ENCODE peak calls at places on chromosome 16, in seven cellular contexts. One of them, this sample, is unnamed.

GRCh38 chr16:86355951-86356350 is 154.4 kb upstream of the FOXF1 start:
- DNase-seq in endothelial cell of umbilical vein: no peak
- DNase-seq in lower leg skin: no peak
- DNase-seq in bronchial epithelial cell: no peak
- DNase-seq in tibial artery: no peak
- DNase-seq in prostate gland: no peak
- DNase-seq in kidney epithelial cell: no peak
- DNase-seq in this sample: no peak

GRCh38 chr16:86554599-86554916 is 477 bp downstream of the MTHFSD start:
- DNase-seq in tibial artery: no peak
- DNase-seq in bronchial epithelial cell: no peak
- DNase-seq in prostate gland: no peak
- DNase-seq in kidney epithelial cell: no peak
- DNase-seq in lower leg skin: no peak
- DNase-seq in endothelial cell of umbilical vein: peak
- DNase-seq in this sample: no peak

GRCh38 chr16:2515180-2515803 is 1.5 kb downstream of the ATP6V0C start:
- DNase-seq in tibial artery: no peak
- DNase-seq in endothelial cell of umbilical vein: no peak
- DNase-seq in kidney epithelial cell: no peak
- DNase-seq in prostate gland: no peak
- DNase-seq in lower leg skin: no peak
- DNase-seq in bronchial epithelial cell: no peak
- DNase-seq in this sample: no peak

GRCh38 chr16:50674831-50675230 is 6.3 kb downstream of the SNX20 start:
- DNase-seq in endothelial cell of umbilical vein: no peak
- DNase-seq in bronchial epithelial cell: no peak
- DNase-seq in kidney epithelial cell: no peak
- DNase-seq in lower leg skin: no peak
- DNase-seq in prostate gland: no peak
- DNase-seq in tibial artery: no peak
- DNase-seq in this sample: no peak

GRCh38 chr16:70472786-70473433 is 18.5 kb downstream of the FCSK start:
- DNase-seq in prostate gland: no peak
- DNase-seq in bronchial epithelial cell: no peak
- DNase-seq in endothelial cell of umbilical vein: no peak
- DNase-seq in lower leg skin: no peak
- DNase-seq in tibial artery: no peak
- DNase-seq in kidney epithelial cell: no peak
- DNase-seq in this sample: no peak

GRCh38 chr16:10833271-10833670 is 14.7 kb upstream of the TVP23A start:
- DNase-seq in endothelial cell of umbilical vein: no peak
- DNase-seq in lower leg skin: no peak
- DNase-seq in kidney epithelial cell: no peak
- DNase-seq in bronchial epithelial cell: no peak
- DNase-seq in tibial artery: no peak
- DNase-seq in prostate gland: no peak
- DNase-seq in this sample: no peak

GRCh38 chr16:17921357-17921978 is 415.1 kb downstream of the NPIPA8 start:
- DNase-seq in prostate gland: peak
- DNase-seq in endothelial cell of umbilical vein: no peak
- DNase-seq in kidney epithelial cell: no peak
- DNase-seq in lower leg skin: no peak
- DNase-seq in tibial artery: no peak
- DNase-seq in bronchial epithelial cell: peak
- DNase-seq in this sample: no peak

GRCh38 chr16:50533317-50533716 is 14.9 kb upstream of the NKD1 start:
- DNase-seq in prostate gland: no peak
- DNase-seq in lower leg skin: no peak
- DNase-seq in tibial artery: no peak
- DNase-seq in kidney epithelial cell: no peak
- DNase-seq in endothelial cell of umbilical vein: no peak
- DNase-seq in bronchial epithelial cell: no peak
- DNase-seq in this sample: no peak

GRCh38 chr16:23235176-23235575 is 52.6 kb downstream of the SCNN1G start:
- DNase-seq in kidney epithelial cell: no peak
- DNase-seq in lower leg skin: no peak
- DNase-seq in bronchial epithelial cell: no peak
- DNase-seq in prostate gland: no peak
- DNase-seq in endothelial cell of umbilical vein: no peak
- DNase-seq in tibial artery: no peak
- DNase-seq in this sample: no peak

GRCh38 chr16:4338712-4339299 is 12.3 kb downstream of the PAM16 start:
- DNase-seq in prostate gland: no peak
- DNase-seq in endothelial cell of umbilical vein: no peak
- DNase-seq in bronchial epithelial cell: no peak
- DNase-seq in kidney epithelial cell: no peak
- DNase-seq in lower leg skin: no peak
- DNase-seq in tibial artery: no peak
- DNase-seq in this sample: no peak

GRCh38 chr16:20323591-20324117 is 3.7 kb downstream of the GP2 start:
- DNase-seq in lower leg skin: no peak
- DNase-seq in bronchial epithelial cell: no peak
- DNase-seq in prostate gland: no peak
- DNase-seq in endothelial cell of umbilical vein: no peak
- DNase-seq in tibial artery: no peak
- DNase-seq in kidney epithelial cell: no peak
- DNase-seq in this sample: no peak

GRCh38 chr16:82741073-82741615 is 114.4 kb downstream of the CDH13 start:
- DNase-seq in lower leg skin: no peak
- DNase-seq in kidney epithelial cell: no peak
- DNase-seq in bronchial epithelial cell: peak
- DNase-seq in endothelial cell of umbilical vein: no peak
- DNase-seq in tibial artery: no peak
- DNase-seq in prostate gland: no peak
- DNase-seq in this sample: no peak

GRCh38 chr16:48089053-48089792 is 66.6 kb downstream of the ABCC12 start:
- DNase-seq in bronchial epithelial cell: no peak
- DNase-seq in lower leg skin: no peak
- DNase-seq in prostate gland: no peak
- DNase-seq in tibial artery: no peak
- DNase-seq in endothelial cell of umbilical vein: no peak
- DNase-seq in kidney epithelial cell: no peak
- DNase-seq in this sample: no peak

GRCh38 chr16:57091200-57091989 is 988 bp upstream of the CPNE2 start:
- DNase-seq in kidney epithelial cell: peak
- DNase-seq in lower leg skin: no peak
- DNase-seq in tibial artery: peak
- DNase-seq in bronchial epithelial cell: peak
- DNase-seq in prostate gland: no peak
- DNase-seq in endothelial cell of umbilical vein: peak
- DNase-seq in this sample: no peak

GRCh38 chr16:69399361-69399760 is 13.6 kb upstream of the TERF2 start:
- DNase-seq in tibial artery: no peak
- DNase-seq in bronchial epithelial cell: peak
- DNase-seq in prostate gland: no peak
- DNase-seq in endothelial cell of umbilical vein: peak
- DNase-seq in kidney epithelial cell: no peak
- DNase-seq in lower leg skin: no peak
- DNase-seq in this sample: no peak

GRCh38 chr16:87201052-87201451 is 116.1 kb downstream of the C16orf95 start:
- DNase-seq in endothelial cell of umbilical vein: peak
- DNase-seq in bronchial epithelial cell: peak
- DNase-seq in tibial artery: peak
- DNase-seq in lower leg skin: peak
- DNase-seq in kidney epithelial cell: peak
- DNase-seq in prostate gland: no peak
- DNase-seq in this sample: peak

GRCh38 chr16:50588276-50588675 is 40.1 kb downstream of the NKD1 start:
- DNase-seq in tibial artery: no peak
- DNase-seq in prostate gland: no peak
- DNase-seq in kidney epithelial cell: no peak
- DNase-seq in bronchial epithelial cell: no peak
- DNase-seq in lower leg skin: no peak
- DNase-seq in endothelial cell of umbilical vein: no peak
- DNase-seq in this sample: no peak

GRCh38 chr16:30670072-30670824 is 12.0 kb downstream of the FBRS start:
- DNase-seq in bronchial epithelial cell: no peak
- DNase-seq in prostate gland: no peak
- DNase-seq in kidney epithelial cell: no peak
- DNase-seq in lower leg skin: no peak
- DNase-seq in tibial artery: no peak
- DNase-seq in endothelial cell of umbilical vein: no peak
- DNase-seq in this sample: no peak

GRCh38 chr16:72889616-72890235 is 158.2 kb downstream of the ZFHX3 start:
- DNase-seq in bronchial epithelial cell: no peak
- DNase-seq in kidney epithelial cell: no peak
- DNase-seq in endothelial cell of umbilical vein: no peak
- DNase-seq in lower leg skin: no peak
- DNase-seq in tibial artery: no peak
- DNase-seq in prostate gland: no peak
- DNase-seq in this sample: no peak

GRCh38 chr16:84949776-84950436 is 61.4 kb downstream of the ZDHHC7 start:
- DNase-seq in prostate gland: no peak
- DNase-seq in kidney epithelial cell: no peak
- DNase-seq in lower leg skin: no peak
- DNase-seq in bronchial epithelial cell: no peak
- DNase-seq in endothelial cell of umbilical vein: no peak
- DNase-seq in tibial artery: no peak
- DNase-seq in this sample: no peak

DNA sequence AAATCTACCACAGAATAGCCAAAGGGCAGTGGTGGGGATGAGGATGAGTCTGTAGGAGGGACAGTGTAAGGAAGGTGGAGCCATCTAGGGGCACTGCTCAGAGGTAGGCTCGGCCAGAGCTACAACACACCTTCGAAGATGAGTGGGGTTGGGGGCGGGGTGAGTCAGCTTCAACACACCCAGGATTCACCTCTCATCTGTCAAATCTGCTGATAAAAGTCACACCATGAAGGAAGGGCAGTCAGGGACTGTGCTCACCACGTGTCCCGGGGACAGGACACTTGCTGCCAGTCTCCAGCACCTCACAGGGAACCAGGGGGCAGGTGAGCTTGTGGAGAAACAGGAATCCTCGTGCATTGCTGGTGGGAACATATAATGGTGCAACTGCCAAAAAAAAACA is 133.3 kb downstream of the ANKRD11 start:
- DNase-seq in tibial artery: no peak
- DNase-seq in lower leg skin: no peak
- DNase-seq in bronchial epithelial cell: peak
- DNase-seq in kidney epithelial cell: no peak
- DNase-seq in endothelial cell of umbilical vein: no peak
- DNase-seq in prostate gland: no peak
- DNase-seq in this sample: no peak
- TF ChIP-seq CTCF in tibial artery: no peak
- TF ChIP-seq CTCF in lower leg skin: no peak
- TF ChIP-seq CTCF in bronchial epithelial cell: peak
- TF ChIP-seq CTCF in kidney epithelial cell: no peak
- TF ChIP-seq CTCF in endothelial cell of umbilical vein: no peak
- TF ChIP-seq CTCF in prostate gland: no peak
- TF ChIP-seq CTCF in this sample: peak

DNA sequence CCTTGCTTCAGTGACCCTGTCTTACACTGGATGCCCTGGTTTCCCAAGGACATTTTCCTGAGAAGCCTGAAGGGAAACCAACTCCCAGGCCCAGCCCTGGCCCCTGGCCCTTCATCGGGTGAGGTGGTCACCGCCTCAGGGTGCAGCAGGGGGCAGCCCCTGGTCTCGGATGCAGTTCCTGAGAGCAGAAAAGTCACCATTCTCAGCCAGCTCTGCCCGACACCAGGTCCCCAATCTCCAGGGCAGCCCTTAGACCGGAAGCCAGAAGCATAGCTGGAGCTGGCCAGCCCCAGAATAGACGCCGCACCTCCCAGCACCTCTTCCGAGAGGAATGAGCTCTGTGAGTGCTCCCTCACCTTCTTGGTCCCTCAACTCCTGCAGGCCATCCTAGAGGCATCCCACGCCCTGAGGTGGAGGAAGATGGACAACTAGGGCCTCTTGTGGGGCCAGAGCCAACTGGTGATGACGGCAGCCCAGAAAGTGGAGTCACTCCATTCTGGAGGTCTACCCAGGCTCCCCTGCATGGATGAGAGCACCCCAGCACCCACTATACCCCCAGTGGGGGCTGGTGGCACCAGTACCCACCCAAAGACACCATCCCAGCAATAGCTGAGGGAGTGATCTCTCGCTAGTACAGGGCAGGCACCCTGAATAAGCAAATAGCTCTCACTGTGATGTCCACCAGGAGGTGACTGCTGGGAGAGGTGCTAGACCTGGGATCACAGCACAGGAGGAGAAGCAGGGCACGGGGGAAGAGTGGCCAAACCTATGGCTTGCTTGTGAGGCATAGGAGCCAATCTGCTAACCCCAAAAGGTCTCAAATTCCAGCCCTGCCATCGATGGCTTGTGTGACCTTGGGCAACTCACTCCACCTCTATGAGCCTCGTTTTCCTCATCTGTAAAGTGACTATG is 56.2 kb downstream of the TK2 start:
- DNase-seq in kidney epithelial cell: no peak
- DNase-seq in lower leg skin: no peak
- DNase-seq in tibial artery: peak
- DNase-seq in endothelial cell of umbilical vein: no peak
- DNase-seq in bronchial epithelial cell: no peak
- DNase-seq in prostate gland: no peak
- DNase-seq in this sample: no peak
- H3K4me3 ChIP-seq in kidney epithelial cell: no peak
- H3K4me3 ChIP-seq in lower leg skin: no peak
- H3K4me3 ChIP-seq in tibial artery: no peak
- H3K4me3 ChIP-seq in endothelial cell of umbilical vein: no peak
- H3K4me3 ChIP-seq in bronchial epithelial cell: no peak
- H3K4me3 ChIP-seq in prostate gland: no peak
- H3K4me3 ChIP-seq in this sample: no peak

DNA sequence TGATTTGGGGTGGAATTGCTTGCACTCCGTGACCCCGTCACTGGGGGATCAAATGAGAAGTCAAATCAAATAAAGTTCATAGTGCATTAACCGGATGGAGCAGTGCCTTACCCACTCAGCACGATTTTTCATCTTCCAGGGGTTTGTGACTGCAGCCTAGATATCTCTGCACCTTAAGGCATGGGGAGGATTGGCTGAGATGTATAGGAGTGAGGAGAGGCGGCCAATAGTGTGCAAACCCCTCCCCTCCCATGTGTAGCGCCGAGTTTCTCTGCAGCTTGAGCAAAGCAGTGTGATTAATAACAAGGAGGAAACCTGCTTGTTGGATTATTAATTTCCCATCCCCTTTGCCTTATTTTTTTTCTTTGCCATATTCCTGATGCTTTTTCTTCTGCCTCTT is 89.8 kb downstream of the RBFOX1 start:
- DNase-seq in lower leg skin: no peak
- DNase-seq in kidney epithelial cell: no peak
- DNase-seq in tibial artery: no peak
- DNase-seq in bronchial epithelial cell: no peak
- DNase-seq in endothelial cell of umbilical vein: no peak
- DNase-seq in prostate gland: no peak
- DNase-seq in this sample: no peak
- TF ChIP-seq CTCF in lower leg skin: no peak
- TF ChIP-seq CTCF in kidney epithelial cell: no peak
- TF ChIP-seq CTCF in tibial artery: no peak
- TF ChIP-seq CTCF in bronchial epithelial cell: no peak
- TF ChIP-seq CTCF in endothelial cell of umbilical vein: no peak
- TF ChIP-seq CTCF in prostate gland: no peak
- TF ChIP-seq CTCF in this sample: no peak

DNA sequence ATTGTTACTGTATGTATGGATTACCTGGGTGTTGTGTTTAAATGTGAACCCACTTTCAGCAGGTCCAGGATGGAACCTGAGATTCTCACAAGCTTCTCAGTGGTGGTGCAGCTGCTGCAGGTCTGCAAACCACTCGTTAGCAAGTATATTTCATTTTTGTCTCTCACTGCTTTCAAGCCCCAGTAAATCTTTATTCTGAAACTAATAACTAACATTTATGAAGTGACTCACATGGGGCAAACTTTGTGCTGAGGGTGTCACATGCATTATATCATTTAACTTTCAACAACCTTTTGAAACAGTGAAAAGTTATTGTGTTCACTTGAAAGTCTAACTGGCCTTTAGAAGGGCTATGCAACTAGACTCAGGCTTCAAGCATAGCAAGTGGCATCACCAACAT is 98.9 kb upstream of the DYNLRB2 start:
- DNase-seq in lower leg skin: no peak
- DNase-seq in prostate gland: no peak
- DNase-seq in tibial artery: no peak
- DNase-seq in endothelial cell of umbilical vein: no peak
- DNase-seq in kidney epithelial cell: no peak
- DNase-seq in bronchial epithelial cell: no peak
- DNase-seq in this sample: no peak
- H3K4me3 ChIP-seq in lower leg skin: no peak
- H3K4me3 ChIP-seq in prostate gland: no peak
- H3K4me3 ChIP-seq in tibial artery: no peak
- H3K4me3 ChIP-seq in endothelial cell of umbilical vein: no peak
- H3K4me3 ChIP-seq in kidney epithelial cell: no peak
- H3K4me3 ChIP-seq in bronchial epithelial cell: no peak
- H3K4me3 ChIP-seq in this sample: no peak

This sample was measured in retinal pigment epithelial cell.